ENCODE peak calls at places on chromosomes 11 and 22, in eight cellular contexts. C is fibroblast of the aortic adventitia, R is thoracic aorta, O is cardiac fibroblast, D is AG04450, Y is heart left ventricle, P is fibroblast of lung, N is fibroblast of mammary gland. W is an unnamed sample.

GRCh38 chr22:31749636-31750364 is at the start of gene PRR14L:
- DNase-seq in C (peak), R (peak), O (peak), D (peak), Y (peak), P (peak), N (peak), W (peak)

GRCh38 chr11:134118016-134118415 is 49.1 kb downstream of the JAM3 start:
- DNase-seq in C (no peak), R (no peak), O (no peak), D (no peak), Y (no peak), P (no peak), N (no peak), W (no peak)

GRCh38 chr11:66478823-66479740 is 1.2 kb upstream of the DPP3 start:
- DNase-seq in C (peak), R (no peak), O (peak), D (no peak), Y (no peak), P (peak), N (peak), W (no peak)

GRCh38 chr11:16001044-16001568 is 355.2 kb downstream of the SOX6 start:
- DNase-seq in C (no peak), R (no peak), O (no peak), D (no peak), Y (no peak), P (no peak), N (no peak), W (no peak)

GRCh38 chr11:1839924-1840779 is 1.4 kb downstream of the TNNI2 start:
- DNase-seq in C (no peak), R (no peak), O (no peak), D (no peak), Y (peak), P (no peak), N (no peak), W (no peak)

GRCh38 chr22:43883012-43883661 is 8.7 kb downstream of the PNPLA5 start:
- DNase-seq in C (peak), R (no peak), O (peak), D (no peak), Y (no peak), P (peak), N (peak), W (peak)

GRCh38 chr11:110479445-110480101 is 49.8 kb downstream of the FDX1 start:
- DNase-seq in C (peak), R (no peak), O (peak), D (peak), Y (no peak), P (peak), N (peak), W (no peak)

GRCh38 chr11:72548481-72548880 is 114.2 kb upstream of the CLPB start:
- DNase-seq in C (no peak), R (no peak), O (no peak), D (no peak), Y (no peak), P (no peak), N (peak), W (no peak)

GRCh38 chr11:79400717-79401330 is 40.0 kb downstream of the TENM4 start:
- DNase-seq in C (peak), R (no peak), O (peak), D (no peak), Y (no peak), P (peak), N (peak), W (peak)

GRCh38 chr11:2387266-2387982 is 10.3 kb downstream of the CD81 start:
- DNase-seq in C (peak), R (no peak), O (peak), D (no peak), Y (no peak), P (peak), N (peak), W (no peak)

GRCh38 chr11:34394771-34395300 is 37.0 kb upstream of the ABTB2 start:
- DNase-seq in C (no peak), R (no peak), O (no peak), D (no peak), Y (no peak), P (no peak), N (no peak), W (no peak)

GRCh38 chr11:30314625-30315024 is 8.3 kb upstream of the ARL14EP start:
- DNase-seq in C (peak), R (no peak), O (peak), D (no peak), Y (no peak), P (peak), N (peak), W (no peak)

GRCh38 chr11:72683782-72684200 is 9.6 kb upstream of the PDE2A start:
- DNase-seq in C (peak), R (no peak), O (peak), D (no peak), Y (peak), P (peak), N (peak), W (no peak)

GRCh38 chr11:43282607-43283440 is 29.0 kb upstream of the API5 start:
- DNase-seq in C (peak), R (no peak), O (peak), D (no peak), Y (peak), P (peak), N (peak), W (peak)

GRCh38 chr11:57735655-57736298 is 5.5 kb upstream of the SELENOH start:
- DNase-seq in C (no peak), R (no peak), O (peak), D (no peak), Y (no peak), P (no peak), N (no peak), W (no peak)

DNA sequence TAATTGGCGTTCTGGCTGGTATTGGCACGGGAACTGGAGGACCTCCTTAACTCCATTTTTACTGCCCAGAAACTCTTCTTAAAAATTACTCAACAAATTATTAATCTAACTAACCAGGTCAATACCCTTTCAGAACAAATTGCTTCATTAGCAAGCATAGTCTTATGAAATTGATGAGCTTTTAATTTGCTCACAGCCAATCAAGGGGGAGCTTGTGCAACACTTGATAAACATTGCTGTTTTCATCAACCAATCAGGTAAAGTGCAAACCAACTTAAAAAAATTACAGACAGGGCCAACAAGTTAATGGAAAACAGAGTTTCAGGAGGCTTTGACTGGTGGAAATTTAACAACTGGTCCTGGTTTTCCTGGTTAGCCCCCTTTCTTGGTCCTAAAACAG is 4.6 kb upstream of the APOL3 start:
- DNase-seq in C (no peak), R (no peak), O (no peak), D (no peak), Y (no peak), P (no peak), N (no peak), W (no peak)
- H3K4me3 ChIP-seq in C (no peak), R (no peak), O (no peak), D (no peak), Y (no peak), P (no peak), N (no peak), W (no peak)

GRCh38 chr11:12922980-12923507 is 86.1 kb upstream of the RASSF10 start:
- DNase-seq in C (peak), R (no peak), O (peak), D (no peak), Y (no peak), P (peak), N (no peak), W (no peak)
- TF ChIP-seq CTCF in C (no peak), R (no peak), O (no peak), D (no peak), Y (no peak), P (no peak), N (no peak), W (no peak)

GRCh38 chr11:10674991-10675440 is 18.5 kb downstream of the IRAG1 start:
- DNase-seq in C (peak), R (peak), O (no peak), D (no peak), Y (no peak), P (no peak), N (no peak), W (no peak)
- H3K4me3 ChIP-seq in C (no peak), R (peak), O (no peak), D (no peak), Y (no peak), P (no peak), N (no peak), W (no peak)

GRCh38 chr22:37303821-37304274 is 21.5 kb downstream of the CYTH4 start:
- DNase-seq in C (peak), R (peak), O (peak), D (peak), Y (peak), P (peak), N (peak), W (peak)
- TF ChIP-seq CTCF in C (no peak), R (no peak), O (no peak), D (no peak), Y (no peak), P (no peak), N (no peak), W (no peak)

GRCh38 chr22:39470462-39471335 is 13.9 kb downstream of the MGAT3 start:
- DNase-seq in C (no peak), R (no peak), O (no peak), D (no peak), Y (no peak), P (no peak), N (no peak), W (no peak)
- H3K4me3 ChIP-seq in C (no peak), R (no peak), O (no peak), D (no peak), Y (no peak), P (no peak), N (no peak), W (no peak)

W was measured in HFF-Myc.